ENCODE peak calls at places on chromosomes 4 and X, in nine cellular contexts. Q is endothelial cell of umbilical vein; B is left ventricle myocardium inferior; F is lung; R is upper lobe of right lung; U is GM23248; K is left lung; J is CD8-positive, alpha-beta memory T cell; G is OCI-LY7. O is an unnamed sample. For H3K36me3 and H3K4me1, the result is how much of the 10 kb centered on the place peaks cover.

GRCh38 chr4:87657525-87657924 is 7.4 kb downstream of the DMP1 start:
- DNase-seq in G (no peak), J (no peak), B (no peak), U (peak), Q (peak), K (no peak), F (no peak), R (no peak), O (no peak)

GRCh38 chr4:158630893-158631292 is 40.8 kb downstream of the C4orf46 start:
- DNase-seq in U (peak), J (no peak), K (no peak), Q (peak), G (no peak), B (no peak), F (no peak), R (no peak), O (no peak)

GRCh38 chrX:131288738-131289511 is at the start of gene IGSF1:
- DNase-seq in G (no peak), B (peak), Q (no peak), K (no peak), J (no peak), R (no peak), U (peak), F (no peak), O (peak)

GRCh38 chr4:121696140-121696640 is 590 bp downstream of the ANXA5 start:
- DNase-seq in Q (peak), B (peak), R (peak), J (peak), G (peak), F (peak), U (peak), K (peak), O (peak)

GRCh38 chrX:150854856-150855255 is 43.6 kb downstream of the CD99L2 start:
- DNase-seq in U (no peak), Q (no peak), G (peak), B (no peak), K (no peak), J (no peak), F (no peak), R (no peak), O (no peak)

GRCh38 chrX:3713225-3713936 is at the start of gene PRKX:
- DNase-seq in F (peak), J (peak), G (peak), R (peak), Q (peak), K (peak), B (peak), U (peak), O (peak)

GRCh38 chr4:54837576-54838140 is 179.9 kb downstream of the KIT start:
- DNase-seq in F (no peak), B (no peak), U (peak), G (no peak), Q (no peak), R (no peak), J (no peak), K (no peak), O (no peak)

GRCh38 chr4:61628727-61629126 is 428.6 kb downstream of the ADGRL3 start:
- DNase-seq in F (no peak), G (no peak), R (no peak), Q (no peak), B (no peak), U (no peak), K (no peak), J (no peak), O (no peak)

GRCh38 chrX:42708222-42708621 is 69.7 kb downstream of the PPP1R2C start:
- DNase-seq in F (no peak), G (no peak), R (no peak), U (peak), B (no peak), J (no peak), Q (peak), K (no peak), O (no peak)

GRCh38 chrX:84044051-84044450 is 143.9 kb downstream of the RPS6KA6 start:
- DNase-seq in U (no peak), K (no peak), G (no peak), Q (no peak), F (no peak), B (no peak), J (no peak), R (no peak), O (no peak)

GRCh38 chr4:160129439-160129838 is 1026.6 kb downstream of the RAPGEF2 start:
- DNase-seq in F (no peak), U (no peak), K (no peak), Q (no peak), J (no peak), R (no peak), B (no peak), G (no peak), O (no peak)

GRCh38 chr4:177696438-177696966 is 254.3 kb upstream of the AGA start:
- DNase-seq in J (no peak), F (no peak), G (no peak), R (no peak), Q (no peak), U (no peak), K (no peak), B (no peak), O (no peak)

GRCh38 chr4:186700746-186701145 is 22.9 kb downstream of the FAT1 start:
- DNase-seq in K (no peak), J (no peak), G (no peak), Q (no peak), F (no peak), R (no peak), U (peak), B (peak), O (no peak)

GRCh38 chr4:84085986-84086385 is 413.1 kb downstream of the NKX6-1 start:
- DNase-seq in G (no peak), R (no peak), U (no peak), K (no peak), Q (no peak), J (no peak), B (no peak), F (no peak), O (no peak)

GRCh38 chr4:72290737-72291136 is 258.9 kb downstream of the NPFFR2 start:
- DNase-seq in K (peak), G (no peak), R (no peak), Q (no peak), U (no peak), J (no peak), F (no peak), B (no peak), O (no peak)

GRCh38 chrX:2397648-2398340 is 103.0 kb downstream of the DHRSX start:
- DNase-seq in G (no peak), R (no peak), U (peak), B (no peak), K (no peak), J (no peak), F (no peak), Q (no peak), O (no peak)

GRCh38 chrX:31199051-31199769 is 127.4 kb upstream of the FTHL17 start:
- DNase-seq in K (no peak), Q (peak), G (no peak), R (no peak), J (no peak), B (no peak), F (no peak), U (peak), O (no peak)

GRCh38 chr4:109560687-109561452 is 824 bp downstream of the MCUB start:
- DNase-seq in R (no peak), F (peak), Q (peak), K (peak), G (peak), U (peak), B (peak), J (peak), O (peak)

GRCh38 chrX:15849555-15849954 is 5.1 kb downstream of the AP1S2 start:
- DNase-seq in J (no peak), Q (peak), G (no peak), F (no peak), K (no peak), U (peak), B (no peak), R (no peak), O (peak)

GRCh38 chr4:95129708-95130343 is 372.1 kb downstream of the BMPR1B start:
- DNase-seq in J (no peak), G (no peak), F (peak), R (no peak), U (peak), K (no peak), Q (peak), B (no peak), O (no peak)

GRCh38 chr4:139922625-139923024 is 231.4 kb downstream of the MAML3 start:
- DNase-seq in Q (peak), F (no peak), B (no peak), G (no peak), J (no peak), U (peak), R (no peak), K (no peak), O (no peak)

GRCh38 chr4:77454858-77455257 is 150.8 kb upstream of the CXCL13 start:
- DNase-seq in G (no peak), K (no peak), B (no peak), F (no peak), U (no peak), R (no peak), Q (peak), J (no peak), O (no peak)

GRCh38 chr4:112222219-112222955 is 9.2 kb upstream of the AP1AR start:
- DNase-seq in F (no peak), J (no peak), R (no peak), G (no peak), B (no peak), K (no peak), U (no peak), Q (no peak), O (no peak)

DNA sequence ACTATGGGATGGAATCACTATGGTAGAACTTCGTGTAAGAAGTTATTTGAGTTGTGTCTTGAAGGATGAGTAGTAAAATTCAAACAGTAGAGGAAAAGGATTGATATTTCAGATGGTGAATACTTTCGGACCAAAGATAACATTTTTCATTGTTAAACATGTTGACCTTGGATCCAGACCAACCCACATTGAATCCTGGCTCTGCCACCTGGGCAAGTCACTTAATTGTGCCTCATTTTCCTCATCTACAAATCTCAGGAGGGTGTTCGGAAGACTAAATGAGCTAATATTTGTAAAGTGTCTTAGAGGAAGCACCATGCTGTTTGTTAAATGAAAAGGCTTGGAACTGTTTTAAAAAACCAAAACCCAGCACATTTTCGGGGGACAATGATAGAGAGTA is 1.4 kb upstream of the AIFM1 start:
- DNase-seq in R (no peak), K (no peak), B (no peak), U (no peak), Q (peak), F (no peak), G (no peak), J (no peak), O (peak)
- H3K4me3 ChIP-seq in R (peak), K (peak), B (peak), U (peak), Q (peak), F (no peak), G (peak), J (no peak), O (peak)

DNA sequence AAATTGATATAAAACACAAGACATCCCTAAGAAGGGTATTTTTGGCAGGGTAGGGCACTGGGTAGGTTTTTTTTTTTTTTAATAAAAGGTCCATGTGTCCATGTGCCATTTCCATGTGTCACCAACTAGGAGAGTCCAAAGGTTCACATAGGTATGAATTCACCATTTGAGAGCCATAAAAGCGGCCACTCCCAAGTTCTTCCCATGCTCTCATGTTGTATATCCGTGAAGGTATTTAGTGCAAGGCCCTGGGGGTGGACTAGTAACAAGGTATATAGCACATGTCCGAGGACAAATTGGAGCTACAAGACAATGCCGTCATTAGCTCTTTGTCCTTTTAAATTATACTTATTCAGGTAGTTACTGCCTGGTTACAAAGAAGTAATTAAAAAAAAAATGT is 107.3 kb downstream of the PDE5A start:
- DNase-seq in Q (no peak), B (no peak), K (no peak), J (no peak), R (no peak), F (no peak), G (no peak), U (no peak), O (no peak)
- H3K36me3 ChIP-seq in Q (under half), B (under half), K (under half), J (under half), R (under half), F (under half), G (under half), U (under half), O (under half)

GRCh38 chr4:150419939-150420338 is 162.0 kb upstream of the MAB21L2 start:
- DNase-seq in G (no peak), Q (no peak), K (no peak), F (no peak), U (no peak), R (no peak), J (no peak), B (no peak), O (no peak)

GRCh38 chr4:150423074-150423473 is 158.9 kb upstream of the MAB21L2 start:
- DNase-seq in G (no peak), Q (no peak), U (no peak), B (no peak), J (no peak), R (no peak), K (no peak), F (no peak), O (no peak)

GRCh38 chr4:150421612-150422011 is 160.3 kb upstream of the MAB21L2 start:
- DNase-seq in R (no peak), U (no peak), G (no peak), F (no peak), B (no peak), Q (no peak), K (no peak), J (no peak), O (no peak)

GRCh38 chr4:150415213-150415612 is 166.7 kb upstream of the MAB21L2 start:
- DNase-seq in J (no peak), K (no peak), Q (no peak), F (no peak), U (no peak), B (no peak), R (no peak), G (no peak), O (no peak)

GRCh38 chr4:150418757-150419410 is 163.1 kb upstream of the MAB21L2 start:
- DNase-seq in B (no peak), F (no peak), R (no peak), G (no peak), J (no peak), K (no peak), Q (no peak), U (no peak), O (no peak)
- H3K4me1 ChIP-seq in B (under half), F (under half), R (under half), G (under half), J (under half), K (under half), Q (under half), U (under half), O (under half)

GRCh38 chr4:98540803-98541202 is 117.6 kb downstream of the TSPAN5 start:
- DNase-seq in J (no peak), U (no peak), B (no peak), K (no peak), F (no peak), Q (no peak), G (no peak), R (no peak), O (no peak)
- H3K4me3 ChIP-seq in J (no peak), U (no peak), B (no peak), K (no peak), F (no peak), Q (no peak), G (no peak), R (no peak), O (no peak)

GRCh38 chr4:3237711-3238560 is 11.0 kb upstream of the MSANTD1 start:
- DNase-seq in J (no peak), G (no peak), Q (no peak), R (no peak), F (no peak), B (no peak), K (peak), U (no peak), O (peak)
- H3K36me3 ChIP-seq in J (under half), G (under half), Q (under half), R (half or more), F (half or more), B (half or more), K (half or more), U (under half), O (under half)